ENCODE peak calls at places on chromosomes 3 and 15, in nine cellular contexts. L is GM23248, G is OCI-LY7, F is hepatocyte, S is GM23338, I is HCT116, X is neural progenitor cell, C is MM.1S, K is SK-N-SH. N is an unnamed sample.

GRCh38 chr3:149783576-149783975 is 8.8 kb downstream of the ANKUB1 start:
- DNase-seq in I (no peak), K (no peak), G (no peak), L (peak), X (no peak), F (no peak), C (no peak), S (no peak), N (peak)

GRCh38 chr3:57646723-57647122 is 46.2 kb downstream of the DENND6A start:
- DNase-seq in F (peak), X (no peak), K (peak), I (peak), L (peak), G (no peak), C (no peak), S (no peak), N (peak)

GRCh38 chr3:129936757-129937156 is 37.8 kb upstream of the TRH start:
- DNase-seq in G (no peak), L (peak), K (no peak), I (no peak), S (peak), F (no peak), C (peak), X (peak), N (peak)

GRCh38 chr3:197501496-197501878 is 54.3 kb downstream of the BDH1 start:
- DNase-seq in S (peak), X (no peak), F (no peak), G (peak), I (no peak), K (no peak), C (no peak), L (peak), N (peak)

GRCh38 chr15:64893481-64894394 is 18.0 kb upstream of the ANKDD1A start:
- DNase-seq in C (peak), I (peak), K (no peak), F (peak), S (peak), G (peak), X (peak), L (peak), N (peak)

GRCh38 chr3:5057857-5058324 is 64.2 kb upstream of the ARL8B start:
- DNase-seq in C (peak), X (peak), S (peak), I (peak), L (peak), G (peak), K (peak), F (peak), N (peak)

GRCh38 chr3:32203854-32204253 is 34.6 kb upstream of the CMTM8 start:
- DNase-seq in L (peak), X (no peak), C (no peak), S (no peak), I (no peak), K (no peak), G (no peak), F (peak), N (peak)

GRCh38 chr15:81407679-81408078 is 33.7 kb upstream of the TMC3 start:
- DNase-seq in G (no peak), S (no peak), C (no peak), L (no peak), X (no peak), F (no peak), K (no peak), I (no peak), N (no peak)

GRCh38 chr3:4426782-4427344 is 40.2 kb downstream of the SUMF1 start:
- DNase-seq in G (peak), S (no peak), X (no peak), I (peak), L (peak), C (no peak), F (peak), K (peak), N (peak)

GRCh38 chr3:53464424-53464823 is 30.0 kb upstream of the CACNA1D start:
- DNase-seq in C (no peak), S (peak), K (no peak), L (no peak), G (no peak), F (peak), I (peak), X (no peak), N (peak)

GRCh38 chr3:72043212-72044133 is 258.5 kb upstream of the PROK2 start:
- DNase-seq in K (no peak), X (no peak), S (no peak), C (no peak), I (no peak), F (no peak), L (no peak), G (peak), N (no peak)

GRCh38 chr3:10927551-10927950 is 65.0 kb upstream of the SLC6A1 start:
- DNase-seq in S (no peak), C (no peak), I (no peak), F (no peak), L (peak), G (no peak), K (no peak), X (no peak), N (peak)

GRCh38 chr15:80931721-80932609 is 57.7 kb downstream of the MESD start:
- DNase-seq in X (no peak), L (no peak), F (no peak), K (no peak), I (no peak), C (no peak), S (no peak), G (no peak), N (no peak)

GRCh38 chr3:29922990-29923746 is 642.3 kb downstream of the RBMS3 start:
- DNase-seq in K (peak), I (peak), C (no peak), L (peak), S (no peak), G (no peak), F (peak), X (no peak), N (peak)

GRCh38 chr3:44954962-44955361 is 21.0 kb downstream of the ZDHHC3 start:
- DNase-seq in F (peak), G (peak), I (no peak), K (no peak), X (no peak), C (no peak), S (no peak), L (peak), N (peak)

GRCh38 chr3:40265181-40265580 is 44.3 kb upstream of the EIF1B start:
- DNase-seq in K (no peak), G (no peak), C (no peak), I (no peak), X (no peak), L (no peak), F (no peak), S (no peak), N (no peak)

GRCh38 chr15:33963831-33964664 is 4.2 kb upstream of the CHRM5 start:
- DNase-seq in S (peak), G (peak), L (peak), F (peak), C (peak), I (peak), K (peak), X (peak), N (peak)

GRCh38 chr15:95561463-95561862 is 769.0 kb upstream of the NR2F2 start:
- DNase-seq in G (no peak), C (no peak), L (no peak), F (no peak), K (no peak), I (no peak), S (no peak), X (no peak), N (no peak)

GRCh38 chr15:45268135-45268534 is 16.1 kb downstream of the SLC28A2 start:
- DNase-seq in L (no peak), C (no peak), G (peak), X (no peak), F (no peak), I (no peak), K (no peak), S (peak), N (peak)

GRCh38 chr15:70083946-70084345 is 13.8 kb downstream of the TLE3 start:
- DNase-seq in G (peak), L (no peak), C (peak), F (no peak), S (no peak), I (no peak), K (no peak), X (no peak), N (no peak)

GRCh38 chr15:83930813-83931212 is 276.9 kb downstream of the ADAMTSL3 start:
- DNase-seq in X (no peak), L (no peak), I (no peak), G (no peak), S (no peak), C (no peak), F (peak), K (no peak), N (peak)

GRCh38 chr3:55524565-55525244 is 37.6 kb upstream of the WNT5A start:
- DNase-seq in G (no peak), F (no peak), K (no peak), I (no peak), C (no peak), S (no peak), X (no peak), L (peak), N (peak)

GRCh38 chr3:87287025-87287424 is 10.6 kb upstream of the POU1F1 start:
- DNase-seq in C (no peak), F (no peak), S (no peak), K (no peak), I (no peak), L (peak), X (no peak), G (no peak), N (peak)

GRCh38 chr3:136898549-136898948 is 36.5 kb downstream of the NCK1 start:
- DNase-seq in X (no peak), C (no peak), K (no peak), F (no peak), L (no peak), S (no peak), I (no peak), G (no peak), N (no peak)

GRCh38 chr3:151305081-151305777 is 11.4 kb downstream of the GPR87 start:
- DNase-seq in S (peak), L (peak), G (no peak), X (peak), C (peak), I (peak), K (peak), F (peak), N (peak)

GRCh38 chr15:47523669-47524068 is 193.6 kb upstream of the SEMA6D start:
- DNase-seq in I (no peak), K (no peak), X (no peak), F (no peak), C (no peak), S (no peak), L (peak), G (no peak), N (no peak)

GRCh38 chr3:51686512-51687215 is 15.6 kb downstream of the TEX264 start:
- DNase-seq in F (no peak), S (no peak), K (no peak), I (no peak), L (peak), G (peak), X (no peak), C (peak), N (peak)

GRCh38 chr15:99021027-99021624 is 13.5 kb upstream of the PGPEP1L start:
- DNase-seq in X (no peak), F (no peak), G (no peak), L (no peak), C (no peak), I (no peak), K (no peak), S (no peak), N (no peak)

GRCh38 chr15:65055201-65055870 is 10.1 kb downstream of the SLC51B start:
- DNase-seq in I (no peak), G (no peak), X (no peak), F (no peak), C (no peak), S (no peak), L (peak), K (peak), N (peak)

GRCh38 chr15:76192715-76193114 is 118.6 kb downstream of the ETFA start:
- DNase-seq in C (no peak), K (no peak), L (no peak), F (no peak), X (no peak), I (no peak), G (no peak), S (no peak), N (no peak)

GRCh38 chr3:138349926-138350665 is 1.7 kb downstream of the MRAS start:
- DNase-seq in X (no peak), F (no peak), S (no peak), L (peak), C (no peak), G (no peak), K (no peak), I (no peak), N (no peak)

GRCh38 chr3:53629396-53629711 is 134.9 kb downstream of the CACNA1D start:
- DNase-seq in L (no peak), C (no peak), G (no peak), X (no peak), I (no peak), K (no peak), F (no peak), S (no peak), N (no peak)

GRCh38 chr3:193061157-193061556 is 143.5 kb upstream of the MB21D2 start:
- DNase-seq in G (no peak), I (no peak), C (no peak), S (no peak), X (no peak), L (no peak), F (no peak), K (no peak), N (no peak)

GRCh38 chr3:128686465-128686864 is 35.8 kb upstream of the RPN1 start:
- DNase-seq in F (no peak), L (no peak), X (no peak), S (no peak), C (no peak), K (no peak), G (no peak), I (no peak), N (no peak)

GRCh38 chr3:183555541-183556081 is at the start of gene KLHL6:
- DNase-seq in X (no peak), L (no peak), S (no peak), I (no peak), K (no peak), C (peak), G (peak), F (no peak), N (no peak)

GRCh38 chr3:30523366-30523765 is 83.0 kb upstream of the TGFBR2 start:
- DNase-seq in G (no peak), F (no peak), I (no peak), S (no peak), K (no peak), L (no peak), C (no peak), X (no peak), N (no peak)

GRCh38 chr15:74428442-74428787 is 5.3 kb downstream of the SEMA7A start:
- DNase-seq in G (no peak), K (no peak), I (no peak), F (no peak), L (no peak), S (no peak), X (no peak), C (no peak), N (no peak)
- TF ChIP-seq EZH2phosphoT487 in G (no peak), K (no peak), I (no peak), F (no peak), L (no peak), S (no peak), X (no peak), C (no peak), N (no peak)

GRCh38 chr15:100349321-100349695 is 7.5 kb upstream of the ADAMTS17 start:
- DNase-seq in G (no peak), F (no peak), I (no peak), X (no peak), S (peak), C (no peak), L (no peak), K (no peak), N (no peak)
- H3K27ac ChIP-seq in G (no peak), F (peak), I (no peak), X (no peak), S (no peak), C (no peak), L (no peak), K (no peak), N (no peak)

GRCh38 chr15:68698708-68699107 is 119.9 kb downstream of the CORO2B start:
- DNase-seq in L (no peak), I (no peak), G (no peak), X (no peak), S (no peak), C (no peak), F (no peak), K (no peak), N (no peak)

GRCh38 chr15:68699124-68699880 is 120.5 kb downstream of the CORO2B start:
- DNase-seq in S (no peak), X (peak), F (no peak), L (no peak), K (no peak), I (no peak), C (no peak), G (no peak), N (no peak)

GRCh38 chr15:68701886-68702285 is 118.8 kb downstream of the ANP32A start:
- DNase-seq in L (no peak), K (no peak), C (no peak), F (no peak), X (no peak), S (no peak), I (no peak), G (no peak), N (no peak)

GRCh38 chr15:68699881-68700394 is 120.8 kb downstream of the ANP32A start:
- DNase-seq in L (peak), K (no peak), I (no peak), G (no peak), S (no peak), X (no peak), C (no peak), F (no peak), N (no peak)

GRCh38 chr15:68700395-68701123 is 120.1 kb downstream of the ANP32A start:
- DNase-seq in K (peak), S (peak), G (no peak), X (peak), C (no peak), F (peak), I (no peak), L (peak), N (no peak)
- H2AFZ ChIP-seq in K (no peak), S (peak), G (no peak), X (peak), C (no peak), F (no peak), I (no peak), L (peak), N (no peak)

DNA sequence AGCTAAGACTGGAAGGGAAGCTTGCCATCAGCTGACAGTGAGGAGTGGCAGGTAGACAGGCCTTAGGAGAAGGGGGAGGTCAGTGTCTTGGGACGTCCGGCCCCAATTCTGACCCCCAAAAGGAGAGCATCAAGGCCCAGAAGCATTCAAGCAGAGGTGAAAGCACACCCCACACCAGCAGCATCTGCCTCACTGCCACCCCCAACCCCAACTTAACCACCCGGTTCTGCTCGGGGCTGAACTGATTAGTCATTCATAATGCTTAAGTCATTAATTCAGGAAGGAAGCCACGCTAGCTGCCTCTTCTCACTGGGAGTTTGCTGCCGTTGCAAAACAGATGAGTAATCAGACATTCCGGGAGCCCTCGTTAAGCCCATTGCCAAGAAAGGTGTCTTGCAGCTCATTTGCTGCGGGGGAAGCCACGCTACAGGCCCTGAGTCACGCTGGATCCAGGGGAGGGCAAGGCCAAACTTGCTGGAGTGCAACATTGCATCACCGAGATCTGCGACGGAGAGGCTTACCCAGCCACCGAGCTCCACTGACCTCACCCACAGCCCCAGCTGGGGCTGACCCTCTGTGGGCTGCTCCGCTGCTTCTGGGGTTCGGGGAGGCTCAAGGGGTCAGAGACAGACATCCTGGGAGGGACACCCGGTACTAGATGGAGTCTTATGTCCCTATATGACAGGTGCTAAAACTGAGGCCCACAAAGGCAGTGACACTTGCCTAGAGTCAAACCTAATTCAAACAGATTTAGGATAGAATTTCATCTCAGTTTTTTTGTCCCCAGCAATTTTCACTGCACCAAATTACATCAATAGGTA is 46.4 kb upstream of the HES1 start:
- DNase-seq in C (no peak), L (peak), I (peak), G (no peak), X (peak), S (peak), K (no peak), F (peak), N (peak)
- TF ChIP-seq EZH2phosphoT487 in C (no peak), L (no peak), I (no peak), G (no peak), X (no peak), S (no peak), K (no peak), F (no peak), N (peak)

DNA sequence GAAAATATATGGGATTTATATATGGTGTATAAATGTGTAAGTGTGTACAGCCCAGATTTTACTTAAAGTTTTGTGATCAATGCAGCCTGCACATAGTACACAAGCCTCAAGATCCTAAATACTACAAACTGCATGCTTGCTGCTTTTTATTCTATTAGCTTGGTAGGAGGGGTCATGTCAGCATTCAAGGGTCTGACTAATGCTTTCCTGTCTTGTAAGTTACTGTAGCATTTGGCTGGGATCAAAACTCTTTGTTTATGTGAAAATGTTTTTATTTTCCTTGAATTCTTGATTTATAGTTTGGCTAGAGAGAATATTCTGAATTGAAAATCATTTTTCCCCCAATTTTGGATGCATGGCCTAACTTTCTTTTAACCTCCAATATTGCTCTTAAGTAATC is 370.9 kb downstream of the NSUN3 start:
- DNase-seq in F (no peak), X (no peak), C (no peak), S (no peak), K (no peak), G (no peak), I (no peak), L (no peak), N (no peak)
- H3K27ac ChIP-seq in F (no peak), X (no peak), C (no peak), S (no peak), K (no peak), G (no peak), I (no peak), L (no peak), N (no peak)

GRCh38 chr3:141648055-141648910 is 89.8 kb upstream of the RNF7 start:
- DNase-seq in S (no peak), K (no peak), I (no peak), L (no peak), C (no peak), X (no peak), F (no peak), G (no peak), N (no peak)
- H2AFZ ChIP-seq in S (no peak), K (no peak), I (no peak), L (no peak), C (no peak), X (no peak), F (no peak), G (no peak), N (no peak)